ENCODE peak calls at places on chromosomes 3 and 15, in six cellular contexts. V is IMR-90, H is colonic mucosa, G is prostate gland, Q is foreskin fibroblast, L is HFF-Myc. I is an unnamed sample.

GRCh38 chr3:150766742-150767141 is 3.8 kb upstream of the SIAH2 start:
- DNase-seq in G (no peak), H (no peak), Q (no peak), V (no peak), L (no peak), I (no peak)

GRCh38 chr3:40951636-40952035 is 247.7 kb upstream of the CTNNB1 start:
- DNase-seq in L (no peak), H (no peak), V (no peak), Q (no peak), G (no peak), I (peak)

GRCh38 chr3:71444028-71444860 is 139.3 kb downstream of the FOXP1 start:
- DNase-seq in H (peak), Q (peak), V (peak), G (peak), L (peak), I (peak)

GRCh38 chr3:194130807-194131589 is 5.0 kb upstream of the HES1 start:
- DNase-seq in L (no peak), G (peak), Q (no peak), V (no peak), H (peak), I (no peak)

GRCh38 chr15:79091204-79091867 is 756 bp upstream of the RASGRF1 start:
- DNase-seq in Q (peak), H (no peak), L (no peak), G (no peak), V (peak), I (no peak)

GRCh38 chr3:46410669-46411068 is 3.6 kb downstream of the CCRL2 start:
- DNase-seq in L (no peak), H (no peak), G (no peak), V (no peak), Q (no peak), I (no peak)

GRCh38 chr15:65044724-65045481 is at the start of gene SLC51B:
- DNase-seq in Q (peak), L (no peak), G (no peak), H (peak), V (no peak), I (no peak)

GRCh38 chr3:173078525-173078924 is 62.5 kb downstream of the SPATA16 start:
- DNase-seq in V (no peak), G (no peak), L (no peak), H (no peak), Q (no peak), I (no peak)

GRCh38 chr3:59277201-59277600 is 227.4 kb upstream of the CFAP20DC start:
- DNase-seq in V (no peak), G (no peak), Q (no peak), L (no peak), H (no peak), I (no peak)

GRCh38 chr3:113304102-113304501 is 92.7 kb downstream of the BOC start:
- DNase-seq in Q (no peak), H (no peak), G (no peak), V (no peak), L (no peak), I (no peak)

GRCh38 chr3:64740232-64740631 is 52.4 kb upstream of the ADAMTS9 start:
- DNase-seq in V (peak), Q (peak), G (no peak), H (no peak), L (no peak), I (peak)

GRCh38 chr3:33578325-33579180 is 138.3 kb upstream of the UBP1 start:
- DNase-seq in V (peak), G (no peak), L (peak), H (no peak), Q (peak), I (peak)

GRCh38 chr3:72278349-72279067 is 493.6 kb upstream of the PROK2 start:
- DNase-seq in V (no peak), G (no peak), Q (no peak), H (no peak), L (no peak), I (no peak)

GRCh38 chr3:54432975-54433374 is 310.6 kb downstream of the CACNA2D3 start:
- DNase-seq in G (no peak), H (no peak), L (no peak), V (no peak), Q (no peak), I (no peak)

DNA sequence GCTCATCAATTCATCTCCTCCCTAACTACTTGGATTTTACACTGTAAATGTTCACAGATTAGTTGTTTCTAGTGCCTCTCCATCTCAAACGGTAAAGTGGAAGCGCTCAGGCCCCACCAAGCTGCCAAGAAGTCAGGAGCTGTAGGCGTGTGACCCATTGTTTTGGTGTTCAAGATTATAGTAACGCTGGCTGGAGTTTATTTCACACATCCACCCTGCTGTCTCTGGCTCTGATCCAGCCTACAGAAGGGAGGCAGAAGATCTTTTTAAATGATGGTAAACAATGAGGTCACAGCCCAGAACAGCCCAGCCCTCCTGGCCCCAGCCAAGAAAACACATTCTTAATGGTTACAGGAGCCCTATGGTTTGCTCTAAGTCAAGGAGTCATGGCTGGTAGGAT is 25.7 kb upstream of the GALNT15 start:
- DNase-seq in G (peak), V (peak), L (peak), H (peak), Q (peak), I (peak)
- TF ChIP-seq CTCF in G (no peak), V (no peak), L (no peak), H (no peak), Q (no peak), I (no peak)

GRCh38 chr15:74202461-74203401 is at the start of gene STRA6:
- DNase-seq in Q (peak), H (no peak), G (no peak), V (no peak), L (no peak), I (no peak)
- TF ChIP-seq CTCF in Q (no peak), H (no peak), G (no peak), V (no peak), L (peak), I (no peak)

DNA sequence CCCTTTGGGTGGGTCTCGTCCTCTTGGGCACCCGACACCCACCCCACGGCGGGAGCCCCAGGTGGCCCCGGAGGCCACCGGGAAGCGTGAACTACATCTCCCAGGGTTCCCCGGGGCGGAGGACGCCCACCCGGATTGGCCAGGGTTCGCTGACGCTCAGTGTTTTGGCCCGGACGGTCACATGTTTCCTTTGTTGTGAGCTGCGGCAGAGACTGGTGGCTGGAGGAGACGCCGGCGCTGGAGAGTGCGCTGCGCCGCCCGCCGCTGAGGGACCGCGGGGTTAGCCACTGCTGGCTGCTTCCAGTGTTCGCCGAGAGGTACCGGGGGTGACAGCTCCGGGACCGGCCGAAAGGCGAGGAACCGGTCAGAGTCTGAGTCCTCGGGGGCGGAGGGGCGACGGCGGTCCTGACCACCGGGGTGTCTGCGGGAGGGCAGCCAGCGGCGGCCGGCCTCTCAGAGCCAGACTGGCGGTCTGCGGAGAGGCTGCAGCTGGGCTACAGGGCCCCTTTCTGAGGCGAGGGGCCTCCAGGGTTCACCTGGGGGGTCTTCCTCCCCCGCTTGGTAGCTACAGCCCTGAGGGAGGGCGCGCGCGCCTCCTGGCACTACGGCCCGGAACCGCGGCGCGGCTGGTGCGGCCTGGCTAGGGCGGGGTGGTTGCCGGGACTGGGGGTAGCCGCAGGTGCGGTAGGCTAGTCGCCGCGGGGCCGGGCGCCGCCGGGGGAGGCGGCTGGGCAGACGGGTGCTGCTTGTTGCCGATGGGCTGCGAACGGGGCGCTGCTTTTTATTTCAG is at the start of gene KLHL24:
- DNase-seq in H (peak), Q (peak), L (peak), V (peak), G (peak), I (peak)
- TF ChIP-seq CTCF in H (no peak), Q (no peak), L (no peak), V (no peak), G (no peak), I (peak)

GRCh38 chr3:148950806-148951205 is 40.5 kb upstream of the GYG1 start:
- DNase-seq in Q (peak), V (peak), L (no peak), H (no peak), G (no peak), I (no peak)
- TF ChIP-seq CTCF in Q (peak), V (no peak), L (peak), H (no peak), G (no peak), I (peak)

I was measured in brain microvascular endothelial cell.